ENCODE peak calls at places on chromosome 20, in seven cellular contexts. One of them, this sample, is unnamed.

GRCh38 chr20:46438156-46438750 is 31.8 kb upstream of the ELMO2 start:
- DNase-seq in endothelial cell of umbilical vein: peak
- DNase-seq in IMR-90: peak
- DNase-seq in transverse colon: no peak
- DNase-seq in heart left ventricle: no peak
- DNase-seq in ovary: no peak
- DNase-seq in uterus: no peak
- DNase-seq in this sample: no peak

GRCh38 chr20:13990465-13990864 is at the start of gene SEL1L2:
- DNase-seq in endothelial cell of umbilical vein: no peak
- DNase-seq in IMR-90: no peak
- DNase-seq in transverse colon: no peak
- DNase-seq in heart left ventricle: no peak
- DNase-seq in ovary: no peak
- DNase-seq in uterus: no peak
- DNase-seq in this sample: no peak

GRCh38 chr20:40991181-40991889 is 37.3 kb upstream of the TOP1 start:
- DNase-seq in endothelial cell of umbilical vein: peak
- DNase-seq in IMR-90: no peak
- DNase-seq in transverse colon: peak
- DNase-seq in heart left ventricle: no peak
- DNase-seq in ovary: no peak
- DNase-seq in uterus: no peak
- DNase-seq in this sample: no peak

GRCh38 chr20:10596726-10597125 is 77.1 kb downstream of the JAG1 start:
- DNase-seq in endothelial cell of umbilical vein: peak
- DNase-seq in IMR-90: peak
- DNase-seq in transverse colon: no peak
- DNase-seq in heart left ventricle: no peak
- DNase-seq in ovary: no peak
- DNase-seq in uterus: no peak
- DNase-seq in this sample: no peak

GRCh38 chr20:53917145-53918009 is 153.0 kb downstream of the BCAS1 start:
- DNase-seq in endothelial cell of umbilical vein: peak
- DNase-seq in IMR-90: no peak
- DNase-seq in transverse colon: peak
- DNase-seq in heart left ventricle: peak
- DNase-seq in ovary: peak
- DNase-seq in uterus: peak
- DNase-seq in this sample: peak

GRCh38 chr20:25296094-25297093 is 48.5 kb downstream of the PYGB start:
- DNase-seq in endothelial cell of umbilical vein: no peak
- DNase-seq in IMR-90: peak
- DNase-seq in transverse colon: peak
- DNase-seq in heart left ventricle: no peak
- DNase-seq in ovary: no peak
- DNase-seq in uterus: no peak
- DNase-seq in this sample: no peak

GRCh38 chr20:18001131-18001921 is 32.5 kb downstream of the MGME1 start:
- DNase-seq in endothelial cell of umbilical vein: no peak
- DNase-seq in IMR-90: peak
- DNase-seq in transverse colon: peak
- DNase-seq in heart left ventricle: peak
- DNase-seq in ovary: peak
- DNase-seq in uterus: peak
- DNase-seq in this sample: peak

GRCh38 chr20:18663932-18664331 is 76.1 kb downstream of the DTD1 start:
- DNase-seq in endothelial cell of umbilical vein: no peak
- DNase-seq in IMR-90: peak
- DNase-seq in transverse colon: no peak
- DNase-seq in heart left ventricle: no peak
- DNase-seq in ovary: no peak
- DNase-seq in uterus: no peak
- DNase-seq in this sample: no peak

GRCh38 chr20:653590-654426 is 808 bp upstream of the SRXN1 start:
- DNase-seq in endothelial cell of umbilical vein: no peak
- DNase-seq in IMR-90: no peak
- DNase-seq in transverse colon: peak
- DNase-seq in heart left ventricle: no peak
- DNase-seq in ovary: peak
- DNase-seq in uterus: no peak
- DNase-seq in this sample: no peak

GRCh38 chr20:17655286-17655651 is 26.8 kb downstream of the RRBP1 start:
- DNase-seq in endothelial cell of umbilical vein: no peak
- DNase-seq in IMR-90: no peak
- DNase-seq in transverse colon: no peak
- DNase-seq in heart left ventricle: no peak
- DNase-seq in ovary: no peak
- DNase-seq in uterus: peak
- DNase-seq in this sample: no peak

GRCh38 chr20:53833333-53834043 is 236.9 kb downstream of the BCAS1 start:
- DNase-seq in endothelial cell of umbilical vein: no peak
- DNase-seq in IMR-90: no peak
- DNase-seq in transverse colon: no peak
- DNase-seq in heart left ventricle: no peak
- DNase-seq in ovary: no peak
- DNase-seq in uterus: no peak
- DNase-seq in this sample: no peak

GRCh38 chr20:59205044-59205443 is 41.4 kb downstream of the ZNF831 start:
- DNase-seq in endothelial cell of umbilical vein: no peak
- DNase-seq in IMR-90: no peak
- DNase-seq in transverse colon: no peak
- DNase-seq in heart left ventricle: no peak
- DNase-seq in ovary: no peak
- DNase-seq in uterus: no peak
- DNase-seq in this sample: no peak

DNA sequence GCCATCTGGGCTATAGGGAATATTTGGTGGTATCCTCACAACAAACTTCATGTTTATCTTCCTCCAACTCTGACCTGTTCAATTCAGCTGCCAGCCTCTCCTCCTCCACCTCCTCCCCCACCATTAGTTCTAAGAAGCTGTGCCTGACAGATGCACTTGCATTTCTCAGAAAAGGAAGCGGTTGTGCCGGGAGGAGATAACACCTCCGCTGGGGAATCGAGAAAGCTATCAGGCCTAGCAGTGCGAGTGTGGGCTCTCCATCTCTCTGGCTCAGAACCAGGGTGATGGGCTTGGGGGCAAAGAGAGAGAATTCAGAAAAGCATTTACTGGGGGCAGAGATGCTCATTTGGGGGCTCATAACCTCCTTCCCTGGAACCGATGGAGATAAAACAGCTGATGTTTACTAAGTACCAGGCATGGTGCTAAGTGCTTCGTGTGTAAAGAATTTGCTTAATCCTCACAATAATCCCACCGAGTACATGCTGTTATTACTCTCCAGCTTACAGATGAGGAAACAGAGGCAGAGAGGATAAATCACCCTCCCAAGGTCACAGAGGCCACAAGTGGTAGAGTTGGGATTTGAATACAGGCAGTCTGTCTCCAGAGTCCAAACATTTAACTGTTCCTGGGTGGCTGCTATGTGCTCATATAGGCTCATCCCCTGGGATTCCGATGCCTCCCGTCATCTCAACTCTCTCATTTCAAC is 38.3 kb downstream of the COX4I2 start:
- DNase-seq in endothelial cell of umbilical vein: peak
- DNase-seq in IMR-90: peak
- DNase-seq in transverse colon: no peak
- DNase-seq in heart left ventricle: peak
- DNase-seq in ovary: no peak
- DNase-seq in uterus: no peak
- DNase-seq in this sample: no peak
- TF ChIP-seq POLR2A in endothelial cell of umbilical vein: no peak
- TF ChIP-seq POLR2A in IMR-90: no peak
- TF ChIP-seq POLR2A in transverse colon: no peak
- TF ChIP-seq POLR2A in heart left ventricle: no peak
- TF ChIP-seq POLR2A in ovary: peak
- TF ChIP-seq POLR2A in uterus: no peak
- TF ChIP-seq POLR2A in this sample: no peak

DNA sequence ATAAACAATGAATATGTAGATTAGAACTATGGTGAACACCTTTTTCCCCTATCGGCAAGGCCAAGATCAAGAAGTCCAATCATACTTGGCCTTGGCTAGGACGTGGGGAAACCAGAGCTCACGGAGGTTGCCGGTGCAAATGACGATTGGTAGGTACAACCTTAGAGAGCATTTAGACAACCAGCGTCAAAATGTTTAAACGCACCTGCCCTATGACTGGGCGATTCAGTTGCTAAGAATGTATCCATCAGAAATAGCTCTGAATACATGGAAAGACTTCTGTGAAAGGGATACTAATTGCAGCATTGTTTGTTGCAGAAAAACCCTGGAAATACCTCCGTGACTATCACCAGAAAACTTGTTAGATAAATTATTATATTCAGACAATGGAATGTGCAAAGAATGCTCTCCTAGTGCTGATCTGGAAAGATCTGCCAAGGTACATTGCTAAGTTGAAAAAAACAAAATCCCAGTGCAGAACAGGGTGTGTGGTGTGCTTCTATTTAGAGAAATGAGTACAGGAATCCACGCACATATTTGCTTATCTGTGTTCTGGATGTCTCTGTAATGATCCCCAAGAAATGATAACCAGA is 48.0 kb upstream of the PTPN1 start:
- DNase-seq in endothelial cell of umbilical vein: no peak
- DNase-seq in IMR-90: peak
- DNase-seq in transverse colon: no peak
- DNase-seq in heart left ventricle: no peak
- DNase-seq in ovary: no peak
- DNase-seq in uterus: no peak
- DNase-seq in this sample: no peak
- TF ChIP-seq CTCF in endothelial cell of umbilical vein: no peak
- TF ChIP-seq CTCF in IMR-90: no peak
- TF ChIP-seq CTCF in transverse colon: no peak
- TF ChIP-seq CTCF in heart left ventricle: no peak
- TF ChIP-seq CTCF in ovary: no peak
- TF ChIP-seq CTCF in uterus: no peak
- TF ChIP-seq CTCF in this sample: no peak

GRCh38 chr20:31551581-31552081 is 37.4 kb downstream of the HM13 start:
- DNase-seq in endothelial cell of umbilical vein: no peak
- DNase-seq in IMR-90: no peak
- DNase-seq in transverse colon: no peak
- DNase-seq in heart left ventricle: no peak
- DNase-seq in ovary: no peak
- DNase-seq in uterus: no peak
- DNase-seq in this sample: no peak

GRCh38 chr20:31551163-31551562 is 36.9 kb downstream of the HM13 start:
- DNase-seq in endothelial cell of umbilical vein: no peak
- DNase-seq in IMR-90: no peak
- DNase-seq in transverse colon: no peak
- DNase-seq in heart left ventricle: no peak
- DNase-seq in ovary: no peak
- DNase-seq in uterus: no peak
- DNase-seq in this sample: no peak

GRCh38 chr20:31549513-31549880 is 35.3 kb downstream of the HM13 start:
- DNase-seq in endothelial cell of umbilical vein: no peak
- DNase-seq in IMR-90: no peak
- DNase-seq in transverse colon: no peak
- DNase-seq in heart left ventricle: no peak
- DNase-seq in ovary: no peak
- DNase-seq in uterus: no peak
- DNase-seq in this sample: no peak

GRCh38 chr20:31548823-31549512 is 34.7 kb downstream of the HM13 start:
- DNase-seq in endothelial cell of umbilical vein: no peak
- DNase-seq in IMR-90: no peak
- DNase-seq in transverse colon: no peak
- DNase-seq in heart left ventricle: no peak
- DNase-seq in ovary: no peak
- DNase-seq in uterus: no peak
- DNase-seq in this sample: no peak

GRCh38 chr20:31550099-31550498 is 35.9 kb downstream of the HM13 start:
- DNase-seq in endothelial cell of umbilical vein: no peak
- DNase-seq in IMR-90: no peak
- DNase-seq in transverse colon: no peak
- DNase-seq in heart left ventricle: no peak
- DNase-seq in ovary: no peak
- DNase-seq in uterus: no peak
- DNase-seq in this sample: no peak
- H3K4me3 ChIP-seq in endothelial cell of umbilical vein: no peak
- H3K4me3 ChIP-seq in IMR-90: no peak
- H3K4me3 ChIP-seq in transverse colon: no peak
- H3K4me3 ChIP-seq in heart left ventricle: no peak
- H3K4me3 ChIP-seq in ovary: no peak
- H3K4me3 ChIP-seq in uterus: no peak
- H3K4me3 ChIP-seq in this sample: no peak

DNA sequence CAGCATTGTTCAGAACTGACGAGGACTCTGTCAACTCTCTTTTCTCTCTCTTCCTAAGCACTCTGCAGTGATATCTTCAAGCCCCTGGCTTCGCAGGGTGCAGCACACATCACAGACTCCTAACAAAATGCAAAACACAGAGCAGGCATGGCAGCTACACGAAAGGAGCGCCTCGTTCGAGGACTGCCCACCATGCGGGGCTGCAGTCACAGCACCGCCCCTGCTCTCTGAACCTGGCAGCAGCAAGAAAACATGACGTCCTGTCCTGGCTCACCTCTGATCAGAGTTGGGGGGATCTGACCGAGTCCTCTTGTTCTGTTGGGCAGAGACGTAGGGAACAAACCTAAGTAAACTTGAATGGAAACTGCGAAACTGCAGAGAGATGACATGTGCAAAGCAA is 281.8 kb downstream of the CDH26 start:
- DNase-seq in endothelial cell of umbilical vein: no peak
- DNase-seq in IMR-90: no peak
- DNase-seq in transverse colon: no peak
- DNase-seq in heart left ventricle: no peak
- DNase-seq in ovary: no peak
- DNase-seq in uterus: no peak
- DNase-seq in this sample: no peak
- TF ChIP-seq POLR2A in endothelial cell of umbilical vein: no peak
- TF ChIP-seq POLR2A in IMR-90: no peak
- TF ChIP-seq POLR2A in transverse colon: no peak
- TF ChIP-seq POLR2A in heart left ventricle: no peak
- TF ChIP-seq POLR2A in ovary: no peak
- TF ChIP-seq POLR2A in uterus: no peak
- TF ChIP-seq POLR2A in this sample: no peak

DNA sequence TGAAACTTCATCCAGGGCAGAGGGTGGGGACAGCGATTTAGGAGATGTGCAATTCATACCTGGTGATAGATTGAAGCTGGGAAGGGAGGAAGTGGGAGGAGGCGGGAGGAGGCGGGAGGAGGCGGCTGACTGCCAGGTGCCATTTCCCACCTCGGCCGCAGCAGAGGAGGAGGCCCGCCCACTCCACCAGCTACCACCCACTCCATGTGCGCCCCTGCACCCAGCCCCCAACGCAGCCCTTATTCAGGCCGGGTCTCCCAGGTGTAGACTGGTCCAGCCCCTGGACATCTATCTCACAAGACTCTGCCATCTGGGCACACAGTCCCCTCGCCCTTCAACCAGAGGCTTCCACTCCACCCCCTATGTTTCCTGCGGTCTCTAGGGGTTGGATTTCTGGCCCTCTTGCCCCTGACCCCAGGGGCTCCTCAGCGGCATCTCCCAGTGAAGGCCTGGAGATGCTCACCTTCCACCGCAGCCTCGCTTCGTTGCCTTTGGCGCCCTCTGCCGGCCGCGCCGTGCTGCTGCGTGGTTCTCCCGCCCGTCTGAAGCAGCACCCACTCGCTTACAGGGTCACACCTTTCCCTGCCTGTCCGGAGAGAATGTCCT is 32.6 kb upstream of the FAM83D start:
- DNase-seq in endothelial cell of umbilical vein: peak
- DNase-seq in IMR-90: peak
- DNase-seq in transverse colon: peak
- DNase-seq in heart left ventricle: peak
- DNase-seq in ovary: peak
- DNase-seq in uterus: peak
- DNase-seq in this sample: peak
- TF ChIP-seq CTCF in endothelial cell of umbilical vein: peak
- TF ChIP-seq CTCF in IMR-90: peak
- TF ChIP-seq CTCF in transverse colon: peak
- TF ChIP-seq CTCF in heart left ventricle: peak
- TF ChIP-seq CTCF in ovary: no peak
- TF ChIP-seq CTCF in uterus: peak
- TF ChIP-seq CTCF in this sample: no peak